ENCODE peak calls at places on chromosomes 13 and 19, in five cellular contexts. P, S, I, X and A are unnamed samples.

GRCh38 chr19:40460185-40460584 is 5.4 kb downstream of the BLVRB start:
- DNase-seq in P (no peak), S (no peak), X (no peak), I (no peak), A (no peak)

GRCh38 chr19:17183271-17183757 is 31.8 kb upstream of the USE1 start:
- DNase-seq in P (peak), S (no peak), I (peak), X (no peak), A (no peak)

GRCh38 chr19:38875656-38876345 is 2.3 kb downstream of the RINL start:
- DNase-seq in I (no peak), X (no peak), S (no peak), P (no peak), A (no peak)

GRCh38 chr13:45737571-45738002 is 35.5 kb downstream of the CBY2 start:
- DNase-seq in S (no peak), X (no peak), I (peak), P (peak), A (no peak)

GRCh38 chr13:91056746-91057145 is 290.7 kb upstream of the MIR17HG start:
- DNase-seq in P (no peak), S (no peak), X (no peak), I (no peak), A (no peak)

GRCh38 chr13:67971291-67971690 is 741.2 kb upstream of the PCDH9 start:
- DNase-seq in I (no peak), S (no peak), X (no peak), P (no peak), A (no peak)

GRCh38 chr19:40347476-40348124 is 597 bp downstream of the C19orf47 start:
- DNase-seq in S (no peak), P (no peak), X (no peak), I (no peak), A (no peak)

GRCh38 chr19:42250666-42251531 is 4.0 kb downstream of the ERF start:
- DNase-seq in X (no peak), S (no peak), P (peak), I (peak), A (no peak)

GRCh38 chr19:34313188-34313587 is 51.8 kb upstream of the GPI start:
- DNase-seq in P (no peak), X (no peak), S (no peak), I (no peak), A (no peak)

GRCh38 chr19:35229601-35230000 is 1.1 kb upstream of the FAM187B start:
- DNase-seq in S (no peak), I (no peak), X (no peak), P (no peak), A (no peak)

GRCh38 chr19:11279505-11280236 is 16.3 kb upstream of the TSPAN16 start:
- DNase-seq in X (no peak), S (peak), P (peak), I (peak), A (no peak)